ENCODE peak calls at places on chromosome 7, in five cellular contexts. N is A172; M is cardiac septum; P is fibroblast of gingiva; D is activated naive CD4-positive, alpha-beta T cell. L is an unnamed sample.

GRCh38 chr7:157568785-157569584 is 232.2 kb downstream of the DNAJB6 start:
- DNase-seq in N (peak; percentile 16), M (peak; percentile 89), P (peak; percentile 7), D (no peak), L (no peak)

GRCh38 chr7:30995541-30995940 is 31.8 kb downstream of the GHRHR start:
- DNase-seq in N (no peak), M (no peak), P (peak; percentile 16), D (no peak), L (no peak)

GRCh38 chr7:11607676-11608075 is 224.3 kb downstream of the THSD7A start:
- DNase-seq in N (no peak), M (no peak), P (no peak), D (no peak), L (no peak)

GRCh38 chr7:76346778-76347177 is 12.0 kb downstream of the YWHAG start:
- DNase-seq in N (no peak), M (no peak), P (no peak), D (no peak), L (peak; percentile 35)

GRCh38 chr7:28669329-28669728 is 257.0 kb downstream of the CREB5 start:
- DNase-seq in N (no peak), M (no peak), P (no peak), D (no peak), L (no peak)

GRCh38 chr7:139842414-139843210 is 13.5 kb downstream of the TBXAS1 start:
- DNase-seq in N (no peak), M (no peak), P (no peak), D (no peak), L (no peak)

GRCh38 chr7:93889261-93889660 is 1.3 kb downstream of the TFPI2 start:
- DNase-seq in N (no peak), M (no peak), P (peak; percentile 47), D (no peak), L (no peak)

GRCh38 chr7:29809533-29810155 is 3.3 kb downstream of the WIPF3 start:
- DNase-seq in N (no peak), M (no peak), P (no peak), D (no peak), L (no peak)

GRCh38 chr7:30238721-30239441 is 45.5 kb upstream of the ZNRF2 start:
- DNase-seq in N (peak; percentile 25), M (no peak), P (peak; percentile 84), D (no peak), L (no peak)

GRCh38 chr7:142557971-142558582 is 191.2 kb upstream of the PRSS1 start:
- DNase-seq in N (peak; percentile 64), M (no peak), P (peak; percentile 78), D (peak; percentile 7), L (no peak)

GRCh38 chr7:90625051-90625450 is 28.9 kb downstream of the CDK14 start:
- DNase-seq in N (peak; percentile 11), M (no peak), P (no peak), D (no peak), L (no peak)

GRCh38 chr7:70785427-70785826 is 346.5 kb upstream of the GALNT17 start:
- DNase-seq in N (no peak), M (no peak), P (peak; percentile 6), D (no peak), L (no peak)

GRCh38 chr7:145175366-145175765 is 339.5 kb upstream of the TPK1 start:
- DNase-seq in N (no peak), M (no peak), P (no peak), D (no peak), L (no peak)

GRCh38 chr7:152899482-152900166 is 140.1 kb downstream of the ACTR3B start:
- DNase-seq in N (no peak), M (no peak), P (peak; percentile 4), D (no peak), L (peak; percentile 67)

GRCh38 chr7:54242776-54243175 is 299.4 kb upstream of the VSTM2A start:
- DNase-seq in N (no peak), M (no peak), P (no peak), D (no peak), L (no peak)

GRCh38 chr7:91973632-91974031 is 33.0 kb downstream of the AKAP9 start:
- DNase-seq in N (no peak), M (no peak), P (no peak), D (no peak), L (no peak)

GRCh38 chr7:138478499-138478908 is 18.4 kb downstream of the TRIM24 start:
- DNase-seq in N (no peak), M (no peak), P (no peak), D (no peak), L (no peak)

GRCh38 chr7:116548506-116548905 is 23.7 kb downstream of the CAV1 start:
- DNase-seq in N (no peak), M (no peak), P (no peak), D (no peak), L (no peak)

GRCh38 chr7:94303736-94304135 is 91.0 kb upstream of the COL1A2 start:
- DNase-seq in N (peak; percentile 23), M (no peak), P (peak; percentile 84), D (no peak), L (no peak)

GRCh38 chr7:81648716-81649115 is 121.1 kb downstream of the HGF start:
- DNase-seq in N (no peak), M (no peak), P (no peak), D (no peak), L (no peak)

GRCh38 chr7:9083837-9084236 is 650.4 kb downstream of the NXPH1 start:
- DNase-seq in N (peak; percentile 60), M (no peak), P (no peak), D (no peak), L (no peak)

GRCh38 chr7:33040803-33041516 is 21.6 kb downstream of the NT5C3A start:
- DNase-seq in N (peak; percentile 77), M (no peak), P (peak; percentile 38), D (no peak), L (no peak)

GRCh38 chr7:27933691-27934565 is 194.0 kb downstream of the TAX1BP1 start:
- DNase-seq in N (peak; percentile 83), M (no peak), P (peak; percentile 87), D (no peak), L (no peak)

GRCh38 chr7:95525503-95525902 is 39.8 kb downstream of the ASB4 start:
- DNase-seq in N (no peak), M (no peak), P (no peak), D (no peak), L (no peak)